ENCODE peak calls at places on chromosomes 11 and 22, in six cellular contexts. One of them, this sample, is unnamed.
A peak's percentile ranks its signal among the peaks of the same experiment; 100 is the strongest.

GRCh38 chr22:40436460-40437431 is 66.4 kb downstream of the SGSM3 start:
- DNase-seq in tibial artery: peak; percentile 65
- DNase-seq in cardiac muscle cell: peak; percentile 78
- DNase-seq in CD8-positive, alpha-beta T cell: no peak
- DNase-seq in upper lobe of right lung: no peak
- DNase-seq in body of pancreas: peak; percentile 36
- DNase-seq in this sample: no peak

GRCh38 chr22:33006220-33006954 is 51.8 kb downstream of the SYN3 start:
- DNase-seq in upper lobe of right lung: no peak
- DNase-seq in body of pancreas: no peak
- DNase-seq in CD8-positive, alpha-beta T cell: no peak
- DNase-seq in tibial artery: no peak
- DNase-seq in cardiac muscle cell: no peak
- DNase-seq in this sample: no peak

GRCh38 chr22:31272522-31273446 is 19.5 kb downstream of the PIK3IP1 start:
- DNase-seq in tibial artery: peak; percentile 77
- DNase-seq in body of pancreas: peak; percentile 60
- DNase-seq in cardiac muscle cell: peak; percentile 75
- DNase-seq in CD8-positive, alpha-beta T cell: peak; percentile 47
- DNase-seq in upper lobe of right lung: no peak
- DNase-seq in this sample: peak; percentile 60

GRCh38 chr11:728901-729491 is 18.3 kb upstream of the TALDO1 start:
- DNase-seq in upper lobe of right lung: no peak
- DNase-seq in CD8-positive, alpha-beta T cell: no peak
- DNase-seq in tibial artery: peak; percentile 67
- DNase-seq in cardiac muscle cell: no peak
- DNase-seq in body of pancreas: no peak
- DNase-seq in this sample: no peak

GRCh38 chr11:11148104-11148509 is 204.9 kb downstream of the CSNK2A3 start:
- DNase-seq in body of pancreas: peak; percentile 76
- DNase-seq in cardiac muscle cell: peak; percentile 93
- DNase-seq in tibial artery: peak; percentile 94
- DNase-seq in upper lobe of right lung: peak; percentile 77
- DNase-seq in CD8-positive, alpha-beta T cell: peak; percentile 45
- DNase-seq in this sample: peak; percentile 72

GRCh38 chr11:128903248-128904041 is 12.3 kb downstream of the KCNJ5 start:
- DNase-seq in cardiac muscle cell: no peak
- DNase-seq in body of pancreas: peak; percentile 55
- DNase-seq in tibial artery: peak; percentile 76
- DNase-seq in CD8-positive, alpha-beta T cell: no peak
- DNase-seq in upper lobe of right lung: peak; percentile 73
- DNase-seq in this sample: no peak

GRCh38 chr11:116874251-116874650 is 36.8 kb upstream of the APOA1 start:
- DNase-seq in upper lobe of right lung: no peak
- DNase-seq in cardiac muscle cell: peak; percentile 48
- DNase-seq in CD8-positive, alpha-beta T cell: no peak
- DNase-seq in tibial artery: no peak
- DNase-seq in body of pancreas: no peak
- DNase-seq in this sample: peak; percentile 63

GRCh38 chr11:109422755-109423113 is 744 bp downstream of the C11orf87 start:
- DNase-seq in body of pancreas: no peak
- DNase-seq in cardiac muscle cell: peak; percentile 26
- DNase-seq in upper lobe of right lung: no peak
- DNase-seq in tibial artery: no peak
- DNase-seq in CD8-positive, alpha-beta T cell: no peak
- DNase-seq in this sample: no peak

GRCh38 chr11:106389096-106389495 is 311.6 kb downstream of the AASDHPPT start:
- DNase-seq in CD8-positive, alpha-beta T cell: no peak
- DNase-seq in tibial artery: no peak
- DNase-seq in cardiac muscle cell: peak; percentile 57
- DNase-seq in upper lobe of right lung: no peak
- DNase-seq in body of pancreas: no peak
- DNase-seq in this sample: peak; percentile 41

GRCh38 chr11:66275984-66276612 is 1.9 kb upstream of the CNIH2 start:
- DNase-seq in tibial artery: no peak
- DNase-seq in body of pancreas: no peak
- DNase-seq in cardiac muscle cell: no peak
- DNase-seq in upper lobe of right lung: no peak
- DNase-seq in CD8-positive, alpha-beta T cell: no peak
- DNase-seq in this sample: no peak

GRCh38 chr11:8341966-8342365 is 78.3 kb upstream of the LMO1 start:
- DNase-seq in CD8-positive, alpha-beta T cell: no peak
- DNase-seq in cardiac muscle cell: no peak
- DNase-seq in upper lobe of right lung: no peak
- DNase-seq in body of pancreas: no peak
- DNase-seq in tibial artery: no peak
- DNase-seq in this sample: no peak

GRCh38 chr11:77823775-77824174 is 2.8 kb downstream of the AAMDC start:
- DNase-seq in body of pancreas: no peak
- DNase-seq in tibial artery: no peak
- DNase-seq in cardiac muscle cell: peak; percentile 71
- DNase-seq in CD8-positive, alpha-beta T cell: no peak
- DNase-seq in upper lobe of right lung: no peak
- DNase-seq in this sample: no peak

GRCh38 chr11:126153999-126154398 is 57.5 kb downstream of the RPUSD4 start:
- DNase-seq in upper lobe of right lung: no peak
- DNase-seq in tibial artery: no peak
- DNase-seq in cardiac muscle cell: peak; percentile 43
- DNase-seq in body of pancreas: no peak
- DNase-seq in CD8-positive, alpha-beta T cell: no peak
- DNase-seq in this sample: no peak

GRCh38 chr11:10898763-10899541 is 41.1 kb upstream of the ZBED5 start:
- DNase-seq in cardiac muscle cell: peak; percentile 8
- DNase-seq in tibial artery: no peak
- DNase-seq in body of pancreas: no peak
- DNase-seq in upper lobe of right lung: peak; percentile 77
- DNase-seq in CD8-positive, alpha-beta T cell: no peak
- DNase-seq in this sample: no peak

GRCh38 chr11:114820621-114821020 is 142.3 kb downstream of the NXPE2 start:
- DNase-seq in CD8-positive, alpha-beta T cell: no peak
- DNase-seq in cardiac muscle cell: no peak
- DNase-seq in tibial artery: no peak
- DNase-seq in upper lobe of right lung: no peak
- DNase-seq in body of pancreas: no peak
- DNase-seq in this sample: no peak

GRCh38 chr11:108606495-108607160 is 13.1 kb upstream of the EXPH5 start:
- DNase-seq in upper lobe of right lung: no peak
- DNase-seq in body of pancreas: no peak
- DNase-seq in CD8-positive, alpha-beta T cell: no peak
- DNase-seq in cardiac muscle cell: no peak
- DNase-seq in tibial artery: no peak
- DNase-seq in this sample: no peak

GRCh38 chr11:103794262-103794661 is 242.2 kb upstream of the DDI1 start:
- DNase-seq in tibial artery: no peak
- DNase-seq in CD8-positive, alpha-beta T cell: no peak
- DNase-seq in upper lobe of right lung: no peak
- DNase-seq in body of pancreas: no peak
- DNase-seq in cardiac muscle cell: peak; percentile 89
- DNase-seq in this sample: no peak

GRCh38 chr11:117930668-117931330 is 1.6 kb upstream of the TMPRSS13 start:
- DNase-seq in cardiac muscle cell: no peak
- DNase-seq in body of pancreas: no peak
- DNase-seq in tibial artery: peak; percentile 35
- DNase-seq in CD8-positive, alpha-beta T cell: peak; percentile 35
- DNase-seq in upper lobe of right lung: no peak
- DNase-seq in this sample: peak; percentile 36

GRCh38 chr11:69444381-69445130 is 36.9 kb upstream of the LINC01488 start:
- DNase-seq in upper lobe of right lung: peak; percentile 91
- DNase-seq in cardiac muscle cell: peak; percentile 95
- DNase-seq in tibial artery: peak; percentile 85
- DNase-seq in CD8-positive, alpha-beta T cell: no peak
- DNase-seq in body of pancreas: peak; percentile 70
- DNase-seq in this sample: peak; percentile 94

GRCh38 chr22:27310966-27311665 is 490.4 kb downstream of the MN1 start:
- DNase-seq in upper lobe of right lung: no peak
- DNase-seq in body of pancreas: no peak
- DNase-seq in cardiac muscle cell: no peak
- DNase-seq in tibial artery: no peak
- DNase-seq in CD8-positive, alpha-beta T cell: no peak
- DNase-seq in this sample: no peak

GRCh38 chr22:46761539-46762237 is 762 bp upstream of the TBC1D22A start:
- DNase-seq in cardiac muscle cell: peak; percentile 17
- DNase-seq in upper lobe of right lung: no peak
- DNase-seq in body of pancreas: no peak
- DNase-seq in CD8-positive, alpha-beta T cell: no peak
- DNase-seq in tibial artery: no peak
- DNase-seq in this sample: no peak

GRCh38 chr11:116790167-116791001 is 1.3 kb downstream of the APOA5 start:
- DNase-seq in body of pancreas: no peak
- DNase-seq in CD8-positive, alpha-beta T cell: no peak
- DNase-seq in upper lobe of right lung: peak; percentile 68
- DNase-seq in cardiac muscle cell: no peak
- DNase-seq in tibial artery: no peak
- DNase-seq in this sample: no peak

GRCh38 chr22:27848005-27848404 is 46.4 kb upstream of the MN1 start:
- DNase-seq in cardiac muscle cell: no peak
- DNase-seq in upper lobe of right lung: no peak
- DNase-seq in CD8-positive, alpha-beta T cell: no peak
- DNase-seq in tibial artery: no peak
- DNase-seq in body of pancreas: no peak
- DNase-seq in this sample: no peak

GRCh38 chr11:45662096-45662664 is 3.2 kb downstream of the CHST1 start:
- DNase-seq in upper lobe of right lung: peak; percentile 25
- DNase-seq in body of pancreas: no peak
- DNase-seq in CD8-positive, alpha-beta T cell: no peak
- DNase-seq in cardiac muscle cell: no peak
- DNase-seq in tibial artery: no peak
- DNase-seq in this sample: no peak

GRCh38 chr11:95456704-95457491 is 225.9 kb upstream of the SESN3 start:
- DNase-seq in upper lobe of right lung: no peak
- DNase-seq in CD8-positive, alpha-beta T cell: no peak
- DNase-seq in cardiac muscle cell: peak; percentile 91
- DNase-seq in body of pancreas: no peak
- DNase-seq in tibial artery: no peak
- DNase-seq in this sample: no peak

GRCh38 chr22:20554824-20555223 is 47.4 kb downstream of the MED15 start:
- DNase-seq in body of pancreas: no peak
- DNase-seq in upper lobe of right lung: no peak
- DNase-seq in CD8-positive, alpha-beta T cell: no peak
- DNase-seq in cardiac muscle cell: no peak
- DNase-seq in tibial artery: no peak
- DNase-seq in this sample: no peak
- TF ChIP-seq CTCF in body of pancreas: no peak
- TF ChIP-seq CTCF in upper lobe of right lung: no peak
- TF ChIP-seq CTCF in CD8-positive, alpha-beta T cell: no peak
- TF ChIP-seq CTCF in cardiac muscle cell: no peak
- TF ChIP-seq CTCF in tibial artery: no peak
- TF ChIP-seq CTCF in this sample: no peak

DNA sequence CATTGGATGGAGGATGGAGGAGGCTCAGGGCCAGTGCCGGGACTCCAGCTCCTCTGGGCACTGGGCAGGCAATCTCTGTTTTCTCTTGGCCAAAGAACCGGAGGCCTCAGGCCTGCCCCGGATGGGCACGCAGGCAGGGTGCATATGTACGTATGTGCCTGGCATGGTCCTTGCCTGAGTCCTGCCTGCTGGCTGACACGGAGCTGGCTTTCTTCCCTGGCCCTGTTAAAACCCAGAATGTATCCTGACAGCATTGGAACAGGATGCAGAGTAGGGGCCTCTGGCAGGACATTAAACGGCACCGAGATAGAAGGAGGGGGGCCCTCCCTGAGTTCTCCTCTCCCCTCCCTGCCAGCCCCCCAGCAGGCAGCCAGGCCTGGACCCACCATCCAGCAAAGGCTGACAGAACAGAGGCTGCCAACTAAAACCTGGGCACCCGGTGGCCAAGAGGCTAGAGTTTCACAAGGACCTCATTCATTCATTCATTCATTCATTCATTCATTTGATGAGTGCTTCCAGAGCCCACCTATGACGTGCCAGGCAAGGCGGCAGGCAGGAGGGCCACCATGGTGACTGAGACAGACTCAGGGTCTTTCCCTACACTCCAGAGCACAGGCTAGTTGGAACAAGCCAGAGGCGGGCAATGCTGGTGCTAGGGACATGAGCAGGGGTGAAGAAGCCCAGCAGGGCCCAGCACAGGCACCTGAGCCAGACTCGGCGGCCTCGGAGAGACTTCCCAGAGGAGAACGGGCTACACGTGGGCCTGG is 28.8 kb downstream of the FLRT1 start:
- DNase-seq in body of pancreas: no peak
- DNase-seq in cardiac muscle cell: no peak
- DNase-seq in upper lobe of right lung: no peak
- DNase-seq in tibial artery: no peak
- DNase-seq in CD8-positive, alpha-beta T cell: no peak
- DNase-seq in this sample: no peak
- H3K4me1 ChIP-seq in body of pancreas: peaks cover 6% of the 10 kb centered on the region
- H3K4me1 ChIP-seq in cardiac muscle cell: peaks cover 12% of the 10 kb centered on the region
- H3K4me1 ChIP-seq in upper lobe of right lung: peaks cover 10% of the 10 kb centered on the region
- H3K4me1 ChIP-seq in tibial artery: peaks cover 10% of the 10 kb centered on the region
- H3K4me1 ChIP-seq in CD8-positive, alpha-beta T cell: peaks cover 22% of the 10 kb centered on the region
- H3K4me1 ChIP-seq in this sample: no peaks in the 10 kb centered on the region

GRCh38 chr11:64084962-64085710 is 49.4 kb downstream of the FLRT1 start:
- DNase-seq in cardiac muscle cell: no peak
- DNase-seq in body of pancreas: peak; percentile 85
- DNase-seq in upper lobe of right lung: no peak
- DNase-seq in tibial artery: no peak
- DNase-seq in CD8-positive, alpha-beta T cell: no peak
- DNase-seq in this sample: peak; percentile 54
- TF ChIP-seq CTCF in cardiac muscle cell: no peak
- TF ChIP-seq CTCF in body of pancreas: peak; percentile 19
- TF ChIP-seq CTCF in upper lobe of right lung: no peak
- TF ChIP-seq CTCF in tibial artery: no peak
- TF ChIP-seq CTCF in CD8-positive, alpha-beta T cell: no peak
- TF ChIP-seq CTCF in this sample: no peak

DNA sequence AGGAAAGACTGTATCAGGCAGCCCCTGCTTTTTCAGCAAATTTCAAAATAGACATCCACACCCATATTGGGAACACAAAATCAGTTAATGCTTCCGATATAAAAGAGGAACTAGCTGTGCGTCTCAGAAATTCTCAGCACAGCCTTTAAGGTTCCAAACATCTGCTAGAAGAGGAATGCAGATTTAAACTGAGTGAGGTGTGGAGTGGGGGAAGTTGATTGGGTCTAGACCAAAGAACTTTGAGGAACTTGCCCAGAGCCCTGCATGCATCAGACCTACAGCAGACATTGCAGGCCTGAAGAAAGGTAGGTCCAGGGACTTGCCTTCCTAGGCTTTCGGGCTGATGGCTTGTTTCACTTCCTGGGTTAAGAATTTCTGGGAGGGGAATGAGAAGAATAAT is at the start of gene MS4A4A:
- DNase-seq in cardiac muscle cell: no peak
- DNase-seq in tibial artery: no peak
- DNase-seq in upper lobe of right lung: no peak
- DNase-seq in body of pancreas: peak; percentile 60
- DNase-seq in CD8-positive, alpha-beta T cell: no peak
- DNase-seq in this sample: no peak
- H3K4me1 ChIP-seq in cardiac muscle cell: no peaks in the 10 kb centered on the region
- H3K4me1 ChIP-seq in tibial artery: no peaks in the 10 kb centered on the region
- H3K4me1 ChIP-seq in upper lobe of right lung: no peaks in the 10 kb centered on the region
- H3K4me1 ChIP-seq in body of pancreas: no peaks in the 10 kb centered on the region
- H3K4me1 ChIP-seq in CD8-positive, alpha-beta T cell: no peaks in the 10 kb centered on the region
- H3K4me1 ChIP-seq in this sample: no peaks in the 10 kb centered on the region